ENCODE peak calls at places on chromosomes 7 and 10, in seven cellular contexts. A, I, F, G, J, P and Q are unnamed samples.

GRCh38 chr10:7410306-7410799 is 481 bp downstream of the SFMBT2 start:
- DNase-seq in F (no peak), J (no peak), I (no peak), A (peak), P (no peak), G (peak), Q (no peak)

GRCh38 chr10:132780356-132780755 is 5.6 kb downstream of the NKX6-2 start:
- DNase-seq in G (no peak), J (no peak), F (no peak), A (no peak), I (no peak), P (no peak), Q (no peak)

GRCh38 chr10:69481280-69481679 is 30.0 kb downstream of the TSPAN15 start:
- DNase-seq in A (no peak), I (no peak), G (no peak), P (no peak), J (no peak), F (no peak), Q (no peak)

GRCh38 chr7:54831046-54831643 is 72.1 kb upstream of the SEC61G start:
- DNase-seq in F (no peak), G (no peak), J (no peak), I (no peak), A (no peak), P (no peak), Q (no peak)

GRCh38 chr10:100109670-100110069 is 28.0 kb upstream of the CPN1 start:
- DNase-seq in P (no peak), G (no peak), J (no peak), F (no peak), I (no peak), A (no peak), Q (no peak)

GRCh38 chr7:121853307-121853706 is 19.7 kb upstream of the PTPRZ1 start:
- DNase-seq in A (no peak), I (no peak), P (no peak), G (no peak), F (peak), J (no peak), Q (no peak)

GRCh38 chr7:19410096-19410495 is 264.9 kb upstream of the FERD3L start:
- DNase-seq in P (no peak), F (peak), A (no peak), J (no peak), G (no peak), I (no peak), Q (no peak)

GRCh38 chr10:28586176-28586575 is 53.3 kb downstream of the WAC start:
- DNase-seq in P (no peak), A (no peak), G (no peak), F (no peak), I (no peak), J (no peak), Q (no peak)

GRCh38 chr10:73577788-73578187 is 13.4 kb downstream of the USP54 start:
- DNase-seq in I (no peak), G (peak), F (peak), A (peak), P (peak), J (no peak), Q (no peak)

GRCh38 chr10:73044378-73045285 is 52.0 kb downstream of the P4HA1 start:
- DNase-seq in P (peak), F (peak), G (no peak), I (no peak), A (no peak), J (no peak), Q (no peak)

GRCh38 chr10:14532473-14533251 is 201.9 kb upstream of the FRMD4A start:
- DNase-seq in G (no peak), A (no peak), P (no peak), F (no peak), J (no peak), I (no peak), Q (no peak)

GRCh38 chr7:2477447-2478386 is 1.5 kb upstream of the GRIFIN start:
- DNase-seq in G (no peak), I (peak), A (peak), J (peak), F (peak), P (peak), Q (peak)

GRCh38 chr10:7957591-7957990 is 96.9 kb upstream of the GATA3 start:
- DNase-seq in G (no peak), J (no peak), P (no peak), F (no peak), I (no peak), A (no peak), Q (no peak)

GRCh38 chr7:129103561-129104324 is 40.8 kb upstream of the TSPAN33 start:
- DNase-seq in A (no peak), P (no peak), G (no peak), I (no peak), F (no peak), J (no peak), Q (no peak)

GRCh38 chr7:113289140-113289740 is 170.9 kb upstream of the SMIM30 start:
- DNase-seq in G (no peak), P (peak), A (no peak), J (no peak), I (no peak), F (peak), Q (no peak)

GRCh38 chr10:60235001-60235400 is 154.7 kb downstream of the ANK3 start:
- DNase-seq in P (peak), A (no peak), F (peak), I (no peak), G (no peak), J (no peak), Q (no peak)

GRCh38 chr7:1920266-1920681 is 250.2 kb downstream of the ELFN1 start:
- DNase-seq in I (peak), F (no peak), G (no peak), P (no peak), A (peak), J (no peak), Q (peak)